ENCODE peak calls at places on chromosomes 6 and 20, in nine cellular contexts. G is cardiac muscle cell; I is fibroblast of lung; B is H9; L is HCT116; F is tibial nerve; P is CD4-positive, CD25-positive, alpha-beta regulatory T cell; M is A549; Q is heart right ventricle. W is an unnamed sample. For H3K4me1, the result is how much of the 10 kb centered on the place peaks cover.

GRCh38 chr6:164322533-164322932 is 908.0 kb downstream of the QKI start:
- DNase-seq in P (no peak), L (no peak), G (no peak), I (peak), B (no peak), F (no peak), Q (no peak), M (no peak), W (no peak)

GRCh38 chr6:27502508-27503435 is 29.9 kb upstream of the ZNF184 start:
- DNase-seq in L (peak), P (peak), F (peak), I (peak), G (peak), M (no peak), Q (peak), B (peak), W (peak)

GRCh38 chr6:3232017-3232838 is 4.8 kb upstream of the TUBB2B start:
- DNase-seq in F (no peak), P (no peak), B (no peak), I (no peak), L (no peak), Q (no peak), M (no peak), G (no peak), W (no peak)

GRCh38 chr20:21028921-21029320 is 77.2 kb downstream of the LINC00237 start:
- DNase-seq in M (no peak), B (no peak), I (no peak), P (no peak), G (no peak), F (no peak), L (no peak), Q (no peak), W (no peak)

GRCh38 chr20:58740356-58741308 is 48.0 kb downstream of the NPEPL1 start:
- DNase-seq in F (no peak), I (no peak), G (no peak), M (no peak), Q (no peak), P (no peak), B (no peak), L (no peak), W (no peak)

GRCh38 chr6:159445351-159445750 is 247.7 kb downstream of the SOD2 start:
- DNase-seq in I (no peak), B (no peak), P (no peak), F (no peak), M (no peak), L (no peak), Q (no peak), G (no peak), W (no peak)

GRCh38 chr6:41713161-41713649 is 22.2 kb downstream of the TFEB start:
- DNase-seq in G (no peak), F (no peak), P (no peak), B (no peak), L (no peak), M (peak), I (peak), Q (peak), W (no peak)

GRCh38 chr20:59778615-59779200 is 154.7 kb downstream of the SYCP2 start:
- DNase-seq in Q (no peak), F (no peak), L (no peak), M (no peak), B (peak), G (no peak), I (no peak), P (no peak), W (no peak)

GRCh38 chr6:98657764-98658163 is 176.6 kb upstream of the POU3F2 start:
- DNase-seq in F (no peak), G (peak), M (no peak), I (peak), P (peak), L (no peak), Q (no peak), B (no peak), W (peak)

GRCh38 chr6:28137458-28138020 is 4.1 kb upstream of the ZKSCAN8 start:
- DNase-seq in F (no peak), L (no peak), I (peak), G (no peak), B (no peak), Q (no peak), P (peak), M (no peak), W (peak)

GRCh38 chr6:42279144-42279781 is 61.6 kb upstream of the MRPS10 start:
- DNase-seq in L (no peak), Q (peak), M (peak), G (no peak), B (no peak), I (peak), F (no peak), P (peak), W (no peak)

GRCh38 chr6:1222426-1223311 is 89.2 kb upstream of the FOXQ1 start:
- DNase-seq in G (no peak), Q (peak), M (no peak), L (no peak), P (no peak), I (no peak), B (no peak), F (no peak), W (no peak)

GRCh38 chr20:64229537-64230061 is 25.9 kb upstream of the PCMTD2 start:
- DNase-seq in P (no peak), G (no peak), I (no peak), M (no peak), Q (no peak), B (no peak), F (no peak), L (no peak), W (no peak)

GRCh38 chr6:37830225-37830624 is 10.7 kb downstream of the ZFAND3 start:
- DNase-seq in G (no peak), L (no peak), I (no peak), F (no peak), Q (no peak), M (no peak), B (no peak), P (no peak), W (no peak)

GRCh38 chr6:105785412-105785811 is 300.7 kb upstream of the PRDM1 start:
- DNase-seq in I (no peak), M (no peak), P (no peak), Q (no peak), B (no peak), F (no peak), L (no peak), G (no peak), W (no peak)

GRCh38 chr6:37477656-37478435 is 21.8 kb downstream of the CCDC167 start:
- DNase-seq in M (no peak), L (no peak), P (no peak), I (no peak), Q (no peak), G (no peak), F (no peak), B (no peak), W (no peak)

GRCh38 chr6:106547053-106547414 is 82.3 kb downstream of the RTN4IP1 start:
- DNase-seq in L (peak), P (no peak), F (no peak), I (peak), G (no peak), B (no peak), Q (no peak), M (no peak), W (no peak)

GRCh38 chr6:21676769-21677168 is 83.2 kb downstream of the SOX4 start:
- DNase-seq in G (no peak), B (no peak), M (no peak), Q (no peak), P (no peak), L (no peak), F (no peak), I (no peak), W (no peak)

GRCh38 chr20:4521170-4521968 is 200.3 kb upstream of the PRND start:
- DNase-seq in P (no peak), L (no peak), M (no peak), F (no peak), B (no peak), Q (no peak), G (no peak), I (no peak), W (no peak)

GRCh38 chr6:77173472-77174074 is 289.7 kb downstream of the HTR1B start:
- DNase-seq in Q (no peak), F (no peak), G (peak), L (no peak), B (peak), I (no peak), M (no peak), P (no peak), W (no peak)

GRCh38 chr6:122683996-122684651 is 73.9 kb downstream of the PKIB start:
- DNase-seq in G (no peak), B (no peak), I (peak), Q (no peak), M (no peak), F (no peak), L (no peak), P (no peak), W (no peak)

GRCh38 chr6:117375446-117375845 is 50.3 kb downstream of the ROS1 start:
- DNase-seq in I (no peak), B (no peak), G (no peak), F (no peak), P (no peak), Q (no peak), L (no peak), M (no peak), W (no peak)

GRCh38 chr20:44370639-44371218 is 15.2 kb downstream of the HNF4A start:
- DNase-seq in G (peak), I (no peak), B (peak), F (no peak), M (peak), L (no peak), Q (no peak), P (no peak), W (no peak)

GRCh38 chr20:63441136-63441776 is 31.2 kb downstream of the KCNQ2 start:
- DNase-seq in Q (no peak), M (no peak), F (no peak), L (no peak), G (no peak), P (peak), B (no peak), I (no peak), W (no peak)

GRCh38 chr6:127384007-127384406 is 40.6 kb upstream of the ECHDC1 start:
- DNase-seq in P (no peak), I (peak), G (no peak), L (no peak), Q (no peak), M (no peak), F (no peak), B (no peak), W (no peak)

GRCh38 chr20:10006461-10006860 is 28.3 kb upstream of the ANKEF1 start:
- DNase-seq in B (no peak), M (no peak), I (no peak), Q (no peak), P (no peak), F (no peak), L (no peak), G (no peak), W (no peak)

GRCh38 chr6:77456531-77457248 is 6.6 kb downstream of the HTR1B start:
- DNase-seq in L (peak), M (no peak), G (no peak), I (peak), Q (no peak), P (no peak), F (no peak), B (peak), W (no peak)

GRCh38 chr6:25883991-25884390 is 9.9 kb upstream of the SLC17A3 start:
- DNase-seq in M (peak), G (no peak), P (no peak), B (no peak), L (no peak), F (no peak), I (peak), Q (no peak), W (no peak)

GRCh38 chr6:48086187-48086586 is 24.8 kb downstream of the PTCHD4 start:
- DNase-seq in B (no peak), G (no peak), F (no peak), P (no peak), L (no peak), Q (no peak), I (no peak), M (no peak), W (no peak)

GRCh38 chr6:158916638-158917037 is 83.4 kb downstream of the RSPH3 start:
- DNase-seq in G (no peak), B (no peak), M (no peak), Q (no peak), P (no peak), F (no peak), I (no peak), L (no peak), W (no peak)

GRCh38 chr6:42451595-42452170 is at the start of gene TRERF1:
- DNase-seq in I (peak), P (peak), Q (peak), M (peak), L (peak), B (peak), G (peak), F (no peak), W (peak)

GRCh38 chr20:36758276-36758675 is 12.4 kb upstream of the NDRG3 start:
- DNase-seq in Q (no peak), B (no peak), M (no peak), P (no peak), I (no peak), F (no peak), L (no peak), G (no peak), W (no peak)

GRCh38 chr6:164108869-164109769 is 694.6 kb downstream of the QKI start:
- DNase-seq in I (peak), M (no peak), L (no peak), Q (peak), B (no peak), P (no peak), F (no peak), G (no peak), W (no peak)

GRCh38 chr6:7895125-7895423 is 15.5 kb downstream of the TXNDC5 start:
- DNase-seq in I (no peak), F (no peak), L (no peak), Q (no peak), B (no peak), G (no peak), M (no peak), P (no peak), W (no peak)

GRCh38 chr6:150263765-150264415 is 104.9 kb upstream of the IYD start:
- DNase-seq in M (no peak), G (no peak), F (no peak), I (no peak), B (no peak), P (peak), L (no peak), Q (no peak), W (peak)

GRCh38 chr6:110534731-110535164 is 58.3 kb upstream of the SLC22A16 start:
- DNase-seq in I (peak), G (no peak), B (no peak), L (no peak), P (no peak), Q (no peak), M (no peak), F (peak), W (no peak)

GRCh38 chr6:36116480-36116879 is 13.8 kb upstream of the MAPK13 start:
- DNase-seq in B (no peak), Q (no peak), L (no peak), G (no peak), P (no peak), I (no peak), F (no peak), M (no peak), W (no peak)
- H3K4me1 ChIP-seq in B (under half), Q (under half), L (under half), G (under half), P (half or more), I (under half), F (under half), M (under half), W (under half)

DNA sequence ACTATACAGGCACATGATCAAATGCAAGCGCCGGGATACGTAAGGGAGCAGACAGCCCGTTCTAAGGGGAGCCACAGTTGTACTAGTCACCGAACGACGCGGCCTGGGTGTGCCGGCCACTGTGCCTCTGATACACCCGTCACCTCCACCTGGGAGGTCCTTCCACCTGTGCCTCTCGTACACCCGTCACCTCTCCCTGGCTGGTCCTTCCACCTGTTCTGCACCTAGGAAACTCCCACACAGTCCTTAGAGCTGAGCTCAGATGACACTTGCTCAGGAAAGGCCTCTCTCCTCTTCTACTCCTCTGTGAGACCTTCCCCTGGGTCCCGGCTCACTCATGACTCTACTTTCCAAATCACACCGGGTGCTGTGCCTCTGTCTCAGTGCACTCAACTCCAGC is 245.0 kb downstream of the TTLL2 start:
- DNase-seq in I (no peak), M (no peak), L (no peak), G (no peak), B (no peak), Q (no peak), F (no peak), P (no peak), W (no peak)
- H3K4me1 ChIP-seq in I (under half), M (under half), L (under half), G (under half), B (under half), Q (under half), F (under half), P (under half), W (under half)

GRCh38 chr6:52547647-52548352 is 29.1 kb downstream of the TRAM2 start:
- DNase-seq in P (no peak), Q (no peak), I (peak), G (no peak), L (no peak), F (no peak), M (no peak), B (no peak), W (no peak)

GRCh38 chr6:52546678-52547077 is 30.2 kb downstream of the TRAM2 start:
- DNase-seq in G (no peak), M (no peak), B (no peak), P (no peak), I (no peak), F (no peak), Q (no peak), L (no peak), W (no peak)

GRCh38 chr6:52549428-52549827 is 27.4 kb downstream of the TRAM2 start:
- DNase-seq in G (no peak), M (no peak), F (no peak), P (no peak), L (no peak), Q (no peak), I (no peak), B (no peak), W (no peak)

GRCh38 chr6:52548999-52549398 is 27.9 kb downstream of the TRAM2 start:
- DNase-seq in B (no peak), M (no peak), G (no peak), P (no peak), I (no peak), F (no peak), Q (no peak), L (no peak), W (no peak)

GRCh38 chr6:52548353-52548713 is 28.5 kb downstream of the TRAM2 start:
- DNase-seq in L (no peak), G (no peak), I (peak), M (no peak), F (no peak), P (no peak), B (no peak), Q (no peak), W (no peak)
- H3K4me1 ChIP-seq in L (under half), G (under half), I (half or more), M (half or more), F (under half), P (under half), B (under half), Q (half or more), W (under half)

DNA sequence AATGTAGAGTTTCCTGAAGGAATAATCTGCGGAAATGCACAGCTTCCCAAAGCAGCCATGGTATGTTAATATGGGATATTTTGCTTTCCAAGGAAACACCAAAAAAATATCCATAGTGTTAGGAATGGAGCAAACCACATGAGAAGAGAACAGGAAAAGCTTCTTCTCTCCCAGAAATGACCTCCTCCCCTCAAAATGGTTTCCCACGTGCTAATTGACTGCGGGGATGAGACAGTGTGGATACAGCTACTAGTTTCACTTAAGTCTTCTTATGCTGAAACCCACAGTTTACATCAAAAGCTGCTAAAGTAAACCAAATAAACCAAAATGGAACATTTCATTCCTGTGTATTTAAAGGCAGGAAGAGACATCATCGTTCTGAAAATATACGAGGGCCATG is 69.4 kb downstream of the FYN start:
- DNase-seq in G (no peak), M (no peak), F (no peak), Q (no peak), P (no peak), I (peak), L (no peak), B (no peak), W (no peak)
- H3K4me1 ChIP-seq in G (under half), M (under half), F (under half), Q (under half), P (half or more), I (under half), L (under half), B (under half), W (under half)

GRCh38 chr20:32114305-32114960 is 4.9 kb downstream of the TM9SF4 start:
- DNase-seq in B (no peak), L (no peak), I (peak), G (no peak), F (no peak), Q (no peak), M (no peak), P (no peak), W (no peak)
- H3K4me1 ChIP-seq in B (under half), L (under half), I (under half), G (under half), F (under half), Q (under half), M (under half), P (under half), W (under half)

GRCh38 chr6:142945071-142945445 is at the start of gene HIVEP2:
- DNase-seq in P (peak), G (peak), I (peak), M (peak), B (peak), L (no peak), Q (peak), F (peak), W (peak)

GRCh38 chr6:142946181-142946923 is 1.4 kb upstream of the HIVEP2 start:
- DNase-seq in P (peak), M (peak), F (peak), L (peak), B (peak), G (peak), I (peak), Q (peak), W (peak)

GRCh38 chr6:142944126-142945066 is 580 bp downstream of the HIVEP2 start:
- DNase-seq in P (peak), M (peak), L (peak), F (peak), B (peak), G (peak), I (peak), Q (peak), W (peak)

GRCh38 chr6:142946924-142947701 is 2.1 kb upstream of the HIVEP2 start:
- DNase-seq in I (peak), M (peak), Q (peak), F (peak), G (peak), L (no peak), P (peak), B (peak), W (peak)

GRCh38 chr6:142945446-142946180 is 637 bp upstream of the HIVEP2 start:
- DNase-seq in I (no peak), P (peak), G (peak), M (peak), Q (peak), L (no peak), F (peak), B (no peak), W (peak)
- H3K4me1 ChIP-seq in I (under half), P (under half), G (under half), M (under half), Q (under half), L (under half), F (under half), B (under half), W (under half)

GRCh38 chr6:154111025-154111424 is 72.0 kb downstream of the OPRM1 start:
- DNase-seq in Q (no peak), M (no peak), L (no peak), F (no peak), I (no peak), P (no peak), B (no peak), G (no peak), W (no peak)

GRCh38 chr6:154106251-154106650 is 67.2 kb downstream of the OPRM1 start:
- DNase-seq in B (no peak), I (no peak), G (no peak), Q (no peak), P (no peak), L (no peak), M (no peak), F (no peak), W (no peak)
- H3K4me1 ChIP-seq in B (under half), I (under half), G (under half), Q (under half), P (under half), L (under half), M (under half), F (under half), W (under half)

W was measured in DND-41.